ENCODE peak calls at places on chromosomes 7 and 10, in four cellular contexts. O is K562, Y is GM12878, V is HepG2. U is an unnamed sample.

GRCh38 chr7:28623105-28623730 is 210.9 kb downstream of the CREB5 start:
- DNase-seq in O (no peak), V (no peak), Y (no peak), U (no peak)

GRCh38 chr10:114632869-114633715 is 25.0 kb downstream of the ABLIM1 start:
- DNase-seq in Y (no peak), O (no peak), V (peak; percentile 43), U (no peak)

GRCh38 chr7:26426096-26426495 is 134.4 kb downstream of the SNX10 start:
- DNase-seq in V (no peak), O (no peak), Y (no peak), U (no peak)

GRCh38 chr7:139108256-139109187 is 998 bp downstream of the ZC3HAV1 start:
- DNase-seq in O (peak; percentile 79), Y (no peak), V (no peak), U (no peak)

GRCh38 chr7:96300487-96300886 is 21.4 kb downstream of the SLC25A13 start:
- DNase-seq in Y (no peak), O (no peak), V (peak; percentile 30), U (no peak)

GRCh38 chr10:28935061-28935460 is 257.7 kb downstream of the BAMBI start:
- DNase-seq in V (no peak), Y (no peak), O (no peak), U (no peak)

GRCh38 chr10:63213489-63213888 is 80.4 kb downstream of the NRBF2 start:
- DNase-seq in Y (no peak), O (no peak), V (no peak), U (no peak)

GRCh38 chr10:125190961-125191360 is 30.6 kb upstream of the CTBP2 start:
- DNase-seq in Y (no peak), V (no peak), O (no peak), U (no peak)

GRCh38 chr10:47357911-47358310 is 9.7 kb downstream of the RBP3 start:
- DNase-seq in Y (no peak), O (no peak), V (no peak), U (no peak)

GRCh38 chr10:29069952-29070351 is 218.9 kb upstream of the LYZL1 start:
- DNase-seq in O (no peak), Y (no peak), V (no peak), U (no peak)

GRCh38 chr7:7408001-7408770 is 127.5 kb downstream of the COL28A1 start:
- DNase-seq in Y (no peak), V (no peak), O (no peak), U (no peak)
- TF ChIP-seq BRCA1 in Y (no peak), V (no peak), O (no peak), U (no peak)

DNA sequence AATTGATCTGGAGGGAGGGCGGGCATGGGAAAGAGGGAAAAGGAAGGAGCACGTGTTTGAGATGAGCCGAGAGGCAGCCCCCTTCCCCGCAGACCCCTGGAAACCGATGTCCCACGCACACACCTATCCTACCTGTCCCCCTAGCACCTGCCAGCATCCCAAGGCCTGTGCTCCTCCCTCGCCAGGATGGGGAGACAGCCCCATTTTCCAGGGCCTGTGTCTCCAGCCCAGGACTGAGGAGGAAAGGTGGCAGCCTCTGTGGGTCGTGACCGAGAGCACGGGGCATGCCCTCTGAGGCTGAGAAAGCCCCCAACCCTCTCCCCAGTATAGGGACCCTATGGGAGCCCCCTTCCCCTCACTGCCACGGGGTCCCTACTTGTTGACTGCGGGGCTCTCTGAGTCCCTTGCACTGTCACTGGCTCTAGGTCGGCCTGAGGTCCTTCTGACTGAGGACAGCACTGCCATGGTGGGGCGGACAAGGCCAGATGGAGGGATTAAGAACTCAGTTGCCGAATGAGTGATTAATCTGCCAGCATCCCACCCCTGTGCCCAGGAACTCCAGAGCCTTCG is 26.2 kb downstream of the CRHR2 start:
- DNase-seq in O (no peak), Y (no peak), V (no peak), U (no peak)
- TF ChIP-seq RFX5 in O (no peak), Y (no peak), V (no peak), U (no peak)

DNA sequence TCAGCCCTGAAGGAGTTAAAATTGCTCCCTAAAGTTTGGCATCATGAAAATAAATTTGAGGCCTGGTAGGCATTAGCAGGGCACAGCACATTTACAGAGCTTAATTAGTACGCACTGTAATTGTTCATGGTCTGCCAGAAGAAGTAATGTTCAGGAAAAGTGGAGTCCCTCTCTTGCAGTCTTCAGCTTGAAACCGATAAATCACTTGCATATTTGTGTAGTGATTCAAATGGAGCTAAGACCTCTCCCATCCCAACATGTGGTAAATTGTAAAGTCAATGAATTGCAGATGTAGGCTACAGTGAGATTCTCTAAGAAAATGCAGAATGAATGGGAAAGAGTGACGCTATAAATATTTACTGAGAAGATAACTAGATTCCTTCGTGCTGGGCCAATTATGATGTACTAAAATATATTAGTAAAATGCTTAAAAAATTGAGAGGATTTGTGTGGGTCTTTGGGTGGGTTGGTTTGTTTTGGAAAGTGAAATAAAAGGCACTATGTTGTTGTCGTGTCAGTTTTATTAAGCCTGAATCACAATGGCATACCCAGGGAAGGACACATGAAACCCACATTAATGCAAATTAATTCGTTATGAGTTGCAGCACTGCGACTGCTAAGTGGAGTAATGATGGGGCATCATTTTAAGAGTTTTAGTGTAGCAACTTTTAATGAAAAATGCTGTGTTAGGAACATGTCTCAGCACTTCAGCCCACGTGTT is 8.4 kb downstream of the TCF7L2 start:
- DNase-seq in V (no peak), Y (no peak), O (no peak), U (no peak)
- TF ChIP-seq BRCA1 in V (no peak), Y (no peak), O (no peak), U (no peak)

GRCh38 chr10:4851846-4852245 is 25.8 kb downstream of the AKR1E2 start:
- DNase-seq in Y (no peak), O (no peak), V (no peak), U (no peak)
- TF ChIP-seq RFX5 in Y (no peak), O (no peak), V (no peak), U (no peak)

GRCh38 chr7:73719806-73720169 is 319 bp upstream of the STX1A start:
- DNase-seq in V (no peak), Y (no peak), O (no peak), U (no peak)
- TF ChIP-seq BRCA1 in V (no peak), Y (no peak), O (no peak), U (no peak)

DNA sequence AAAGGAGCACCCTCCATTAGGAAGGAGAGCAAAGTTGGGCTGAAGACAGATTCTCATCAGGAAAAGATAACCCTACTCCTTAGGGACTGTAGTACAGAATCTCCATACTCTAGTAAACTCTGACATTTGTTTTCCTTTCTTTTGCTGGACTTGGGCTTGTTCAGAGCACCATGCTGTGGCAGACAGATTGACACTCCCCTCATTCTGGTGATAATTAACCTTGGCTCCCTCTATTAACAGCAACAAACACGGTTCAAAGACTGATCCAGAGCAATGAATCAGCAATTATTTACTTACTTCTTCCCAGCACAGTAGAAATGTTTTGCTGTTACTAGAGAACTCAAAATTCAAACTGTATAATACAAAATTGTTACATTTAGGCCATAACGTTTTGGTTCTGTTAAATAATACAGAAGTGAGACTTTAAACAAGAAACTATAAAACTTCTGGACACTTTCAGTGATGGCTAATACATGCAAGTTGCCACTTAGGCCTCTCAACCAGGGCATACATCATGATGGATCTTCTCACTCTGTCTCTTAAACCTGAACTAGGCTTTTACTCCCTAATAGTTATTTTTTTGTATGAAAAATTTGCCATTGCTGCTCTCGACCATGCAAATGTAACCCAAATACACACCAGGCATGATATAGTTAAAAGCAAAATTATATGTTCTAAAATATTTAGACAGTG is 639.0 kb downstream of the IPMK start:
- DNase-seq in Y (no peak), O (no peak), V (peak; percentile 59), U (no peak)
- TF ChIP-seq RFX5 in Y (no peak), O (no peak), V (no peak), U (no peak)

U was measured in H1.